ENCODE peak calls at places on chromosomes 4 and X, in nine cellular contexts. One of them, this sample, is unnamed.

GRCh38 chrX:7262551-7262950 is 114.6 kb upstream of the PUDP start:
- DNase-seq in IMR-90: no peak
- DNase-seq in BE2C: no peak
- DNase-seq in psoas muscle: no peak
- DNase-seq in pancreas: no peak
- DNase-seq in Panc1: no peak
- DNase-seq in testis: no peak
- DNase-seq in right atrium auricular region: no peak
- DNase-seq in ascending aorta: no peak
- DNase-seq in this sample: no peak

GRCh38 chr4:37873383-37873782 is 17.5 kb upstream of the TBC1D1 start:
- DNase-seq in IMR-90: peak; percentile 75
- DNase-seq in ascending aorta: no peak
- DNase-seq in Panc1: peak; percentile 4
- DNase-seq in testis: no peak
- DNase-seq in BE2C: no peak
- DNase-seq in right atrium auricular region: no peak
- DNase-seq in psoas muscle: no peak
- DNase-seq in pancreas: no peak
- DNase-seq in this sample: peak; percentile 52

GRCh38 chrX:120477453-120477852 is 8.4 kb upstream of the LAMP2 start:
- DNase-seq in ascending aorta: no peak
- DNase-seq in right atrium auricular region: no peak
- DNase-seq in IMR-90: no peak
- DNase-seq in BE2C: no peak
- DNase-seq in psoas muscle: no peak
- DNase-seq in pancreas: no peak
- DNase-seq in testis: no peak
- DNase-seq in Panc1: no peak
- DNase-seq in this sample: no peak

GRCh38 chr4:184343400-184344177 is 125.9 kb upstream of the ENPP6 start:
- DNase-seq in pancreas: peak; percentile 67
- DNase-seq in right atrium auricular region: peak; percentile 80
- DNase-seq in IMR-90: peak; percentile 75
- DNase-seq in BE2C: peak; percentile 83
- DNase-seq in psoas muscle: peak; percentile 62
- DNase-seq in ascending aorta: peak; percentile 85
- DNase-seq in testis: peak; percentile 85
- DNase-seq in Panc1: peak; percentile 48
- DNase-seq in this sample: peak; percentile 68

GRCh38 chrX:10217218-10217617 is 60.4 kb downstream of the CLCN4 start:
- DNase-seq in ascending aorta: no peak
- DNase-seq in right atrium auricular region: no peak
- DNase-seq in IMR-90: no peak
- DNase-seq in testis: no peak
- DNase-seq in Panc1: no peak
- DNase-seq in BE2C: no peak
- DNase-seq in pancreas: no peak
- DNase-seq in psoas muscle: no peak
- DNase-seq in this sample: no peak

GRCh38 chr4:143559757-143560147 is 46.2 kb downstream of the SMARCA5 start:
- DNase-seq in right atrium auricular region: no peak
- DNase-seq in IMR-90: no peak
- DNase-seq in BE2C: peak; percentile 33
- DNase-seq in psoas muscle: no peak
- DNase-seq in Panc1: no peak
- DNase-seq in testis: no peak
- DNase-seq in ascending aorta: no peak
- DNase-seq in pancreas: no peak
- DNase-seq in this sample: no peak

GRCh38 chr4:155696226-155696625 is 29.6 kb downstream of the GUCY1A1 start:
- DNase-seq in psoas muscle: no peak
- DNase-seq in IMR-90: no peak
- DNase-seq in Panc1: no peak
- DNase-seq in BE2C: no peak
- DNase-seq in ascending aorta: no peak
- DNase-seq in testis: no peak
- DNase-seq in right atrium auricular region: no peak
- DNase-seq in pancreas: no peak
- DNase-seq in this sample: no peak

GRCh38 chr4:113060853-113061252 is 11.4 kb downstream of the ANK2 start:
- DNase-seq in testis: no peak
- DNase-seq in ascending aorta: no peak
- DNase-seq in IMR-90: no peak
- DNase-seq in pancreas: no peak
- DNase-seq in Panc1: no peak
- DNase-seq in BE2C: no peak
- DNase-seq in psoas muscle: no peak
- DNase-seq in right atrium auricular region: no peak
- DNase-seq in this sample: no peak

GRCh38 chr4:77734928-77735327 is 84.2 kb downstream of the CNOT6L start:
- DNase-seq in pancreas: no peak
- DNase-seq in ascending aorta: no peak
- DNase-seq in right atrium auricular region: no peak
- DNase-seq in testis: no peak
- DNase-seq in IMR-90: peak; percentile 79
- DNase-seq in Panc1: peak; percentile 4
- DNase-seq in psoas muscle: no peak
- DNase-seq in BE2C: no peak
- DNase-seq in this sample: peak; percentile 32

GRCh38 chr4:3040447-3041191 is 33.7 kb downstream of the HTT-AS start:
- DNase-seq in IMR-90: no peak
- DNase-seq in pancreas: no peak
- DNase-seq in ascending aorta: peak; percentile 58
- DNase-seq in right atrium auricular region: no peak
- DNase-seq in psoas muscle: no peak
- DNase-seq in BE2C: no peak
- DNase-seq in Panc1: no peak
- DNase-seq in testis: no peak
- DNase-seq in this sample: no peak

GRCh38 chr4:2570551-2571222 is 34.2 kb downstream of the FAM193A start:
- DNase-seq in pancreas: no peak
- DNase-seq in Panc1: no peak
- DNase-seq in BE2C: no peak
- DNase-seq in IMR-90: no peak
- DNase-seq in ascending aorta: no peak
- DNase-seq in testis: no peak
- DNase-seq in psoas muscle: no peak
- DNase-seq in right atrium auricular region: no peak
- DNase-seq in this sample: no peak

GRCh38 chr4:76781698-76782595 is 116.0 kb downstream of the SOWAHB start:
- DNase-seq in psoas muscle: no peak
- DNase-seq in right atrium auricular region: no peak
- DNase-seq in ascending aorta: no peak
- DNase-seq in IMR-90: peak; percentile 98
- DNase-seq in Panc1: no peak
- DNase-seq in BE2C: no peak
- DNase-seq in testis: no peak
- DNase-seq in pancreas: no peak
- DNase-seq in this sample: peak; percentile 98

GRCh38 chrX:69195810-69196209 is 30.6 kb upstream of the PJA1 start:
- DNase-seq in ascending aorta: no peak
- DNase-seq in Panc1: no peak
- DNase-seq in testis: no peak
- DNase-seq in right atrium auricular region: no peak
- DNase-seq in IMR-90: no peak
- DNase-seq in pancreas: no peak
- DNase-seq in psoas muscle: no peak
- DNase-seq in BE2C: no peak
- DNase-seq in this sample: no peak
- H3K27me3 ChIP-seq in ascending aorta: no peaks in the 10 kb centered on the region
- H3K27me3 ChIP-seq in Panc1: no peaks in the 10 kb centered on the region
- H3K27me3 ChIP-seq in testis: no peaks in the 10 kb centered on the region
- H3K27me3 ChIP-seq in right atrium auricular region: no peaks in the 10 kb centered on the region
- H3K27me3 ChIP-seq in IMR-90: peaks cover 52% of the 10 kb centered on the region
- H3K27me3 ChIP-seq in pancreas: peaks cover 7% of the 10 kb centered on the region
- H3K27me3 ChIP-seq in psoas muscle: peaks cover 12% of the 10 kb centered on the region
- H3K27me3 ChIP-seq in BE2C: no peaks in the 10 kb centered on the region
- H3K27me3 ChIP-seq in this sample: no peaks in the 10 kb centered on the region

GRCh38 chr4:8580321-8581093 is at the start of gene GPR78:
- DNase-seq in ascending aorta: no peak
- DNase-seq in testis: peak; percentile 51
- DNase-seq in pancreas: peak; percentile 60
- DNase-seq in BE2C: peak; percentile 85
- DNase-seq in Panc1: no peak
- DNase-seq in IMR-90: peak; percentile 49
- DNase-seq in right atrium auricular region: no peak
- DNase-seq in psoas muscle: peak; percentile 60
- DNase-seq in this sample: no peak

GRCh38 chr4:8578717-8579116 is 1.5 kb upstream of the GPR78 start:
- DNase-seq in pancreas: no peak
- DNase-seq in testis: no peak
- DNase-seq in right atrium auricular region: no peak
- DNase-seq in Panc1: no peak
- DNase-seq in IMR-90: no peak
- DNase-seq in psoas muscle: no peak
- DNase-seq in ascending aorta: no peak
- DNase-seq in BE2C: no peak
- DNase-seq in this sample: no peak

GRCh38 chr4:8581094-8581861 is 1.1 kb downstream of the GPR78 start:
- DNase-seq in psoas muscle: no peak
- DNase-seq in testis: no peak
- DNase-seq in right atrium auricular region: no peak
- DNase-seq in pancreas: no peak
- DNase-seq in IMR-90: no peak
- DNase-seq in BE2C: no peak
- DNase-seq in Panc1: no peak
- DNase-seq in ascending aorta: no peak
- DNase-seq in this sample: no peak

GRCh38 chr4:8577972-8578371 is 2.2 kb upstream of the GPR78 start:
- DNase-seq in pancreas: no peak
- DNase-seq in IMR-90: no peak
- DNase-seq in Panc1: no peak
- DNase-seq in ascending aorta: no peak
- DNase-seq in testis: no peak
- DNase-seq in psoas muscle: no peak
- DNase-seq in BE2C: no peak
- DNase-seq in right atrium auricular region: no peak
- DNase-seq in this sample: no peak

DNA sequence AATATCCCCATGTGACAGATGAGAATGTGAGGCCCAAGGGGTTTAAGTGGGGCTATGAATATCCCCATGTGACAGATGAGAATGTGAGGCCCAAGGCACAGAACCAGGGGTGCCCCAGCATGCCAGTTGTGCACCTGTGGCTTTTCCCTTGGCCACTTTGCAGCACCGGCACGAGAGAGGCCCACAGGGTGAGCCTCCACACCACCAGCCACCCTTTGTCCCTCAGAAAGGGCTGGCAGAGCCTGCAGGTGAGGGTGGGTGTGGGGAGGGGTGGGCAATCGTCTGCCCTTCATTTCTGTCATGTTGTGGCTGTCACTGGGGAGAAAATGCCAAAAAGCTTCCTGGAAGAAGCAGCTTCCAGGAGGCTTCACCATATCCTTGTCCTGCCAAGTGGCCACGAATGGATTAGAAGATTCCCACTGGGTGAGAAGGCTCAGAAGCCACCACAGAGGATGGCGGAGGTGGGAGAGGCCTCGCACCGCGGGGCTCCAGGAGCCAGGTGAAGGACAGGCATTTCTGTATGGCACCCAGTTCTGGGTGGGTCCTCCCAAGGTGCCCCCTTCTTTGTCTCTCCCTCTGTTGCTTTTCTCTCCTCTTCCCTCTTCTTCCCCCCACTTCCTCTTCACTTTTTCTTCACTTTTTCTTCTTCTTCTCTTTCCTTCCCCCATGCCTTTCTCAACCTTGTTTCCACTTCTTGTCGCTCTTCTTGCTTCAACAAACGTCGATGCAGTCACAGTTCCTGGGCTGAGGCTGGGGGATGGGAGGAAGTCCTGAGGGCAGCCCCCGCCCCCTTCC is 469 bp upstream of the GPR78 start:
- DNase-seq in psoas muscle: no peak
- DNase-seq in right atrium auricular region: no peak
- DNase-seq in ascending aorta: no peak
- DNase-seq in testis: no peak
- DNase-seq in IMR-90: no peak
- DNase-seq in pancreas: no peak
- DNase-seq in BE2C: no peak
- DNase-seq in Panc1: no peak
- DNase-seq in this sample: no peak
- H3K27me3 ChIP-seq in psoas muscle: peaks cover 71% of the 10 kb centered on the region
- H3K27me3 ChIP-seq in right atrium auricular region: peaks cover 5% of the 10 kb centered on the region
- H3K27me3 ChIP-seq in ascending aorta: peaks cover 3% of the 10 kb centered on the region
- H3K27me3 ChIP-seq in testis: no peaks in the 10 kb centered on the region
- H3K27me3 ChIP-seq in IMR-90: peaks cover 67% of the 10 kb centered on the region
- H3K27me3 ChIP-seq in pancreas: peaks cover 15% of the 10 kb centered on the region
- H3K27me3 ChIP-seq in BE2C: peaks cover 20% of the 10 kb centered on the region
- H3K27me3 ChIP-seq in Panc1: no peaks in the 10 kb centered on the region
- H3K27me3 ChIP-seq in this sample: peaks cover 24% of the 10 kb centered on the region

GRCh38 chr4:5895287-5895686 is 2.4 kb upstream of the CRMP1 start:
- DNase-seq in pancreas: no peak
- DNase-seq in Panc1: no peak
- DNase-seq in psoas muscle: no peak
- DNase-seq in IMR-90: peak; percentile 5
- DNase-seq in BE2C: no peak
- DNase-seq in testis: no peak
- DNase-seq in right atrium auricular region: no peak
- DNase-seq in ascending aorta: no peak
- DNase-seq in this sample: no peak

GRCh38 chr4:5893013-5893580 is at the start of gene CRMP1:
- DNase-seq in IMR-90: no peak
- DNase-seq in right atrium auricular region: no peak
- DNase-seq in ascending aorta: no peak
- DNase-seq in Panc1: no peak
- DNase-seq in psoas muscle: no peak
- DNase-seq in BE2C: peak; percentile 91
- DNase-seq in pancreas: no peak
- DNase-seq in testis: peak; percentile 46
- DNase-seq in this sample: no peak

GRCh38 chr4:5893591-5893990 is 705 bp upstream of the CRMP1 start:
- DNase-seq in IMR-90: no peak
- DNase-seq in ascending aorta: no peak
- DNase-seq in pancreas: no peak
- DNase-seq in Panc1: no peak
- DNase-seq in testis: no peak
- DNase-seq in BE2C: no peak
- DNase-seq in right atrium auricular region: no peak
- DNase-seq in psoas muscle: no peak
- DNase-seq in this sample: no peak

GRCh38 chr4:5892321-5893012 is 419 bp downstream of the CRMP1 start:
- DNase-seq in ascending aorta: no peak
- DNase-seq in Panc1: no peak
- DNase-seq in testis: no peak
- DNase-seq in right atrium auricular region: no peak
- DNase-seq in IMR-90: no peak
- DNase-seq in psoas muscle: no peak
- DNase-seq in pancreas: no peak
- DNase-seq in BE2C: peak; percentile 63
- DNase-seq in this sample: no peak

GRCh38 chr4:5894266-5894665 is 1.4 kb upstream of the CRMP1 start:
- DNase-seq in testis: no peak
- DNase-seq in ascending aorta: no peak
- DNase-seq in Panc1: no peak
- DNase-seq in psoas muscle: no peak
- DNase-seq in BE2C: peak; percentile 73
- DNase-seq in IMR-90: no peak
- DNase-seq in right atrium auricular region: no peak
- DNase-seq in pancreas: no peak
- DNase-seq in this sample: no peak
- H3K27me3 ChIP-seq in testis: no peaks in the 10 kb centered on the region
- H3K27me3 ChIP-seq in ascending aorta: peaks cover 16% of the 10 kb centered on the region
- H3K27me3 ChIP-seq in Panc1: peaks cover 11% of the 10 kb centered on the region
- H3K27me3 ChIP-seq in psoas muscle: peaks cover 68% of the 10 kb centered on the region
- H3K27me3 ChIP-seq in BE2C: peaks cover 14% of the 10 kb centered on the region
- H3K27me3 ChIP-seq in IMR-90: peaks cover 66% of the 10 kb centered on the region
- H3K27me3 ChIP-seq in right atrium auricular region: peaks cover 19% of the 10 kb centered on the region
- H3K27me3 ChIP-seq in pancreas: peaks cover 29% of the 10 kb centered on the region
- H3K27me3 ChIP-seq in this sample: peaks cover 62% of the 10 kb centered on the region

GRCh38 chrX:25020391-25021131 is 4.8 kb upstream of the ARX start:
- DNase-seq in right atrium auricular region: no peak
- DNase-seq in pancreas: no peak
- DNase-seq in psoas muscle: no peak
- DNase-seq in ascending aorta: no peak
- DNase-seq in testis: no peak
- DNase-seq in IMR-90: no peak
- DNase-seq in Panc1: no peak
- DNase-seq in BE2C: peak; percentile 56
- DNase-seq in this sample: no peak
- H3K27me3 ChIP-seq in right atrium auricular region: peaks cover 28% of the 10 kb centered on the region
- H3K27me3 ChIP-seq in pancreas: peaks cover 57% of the 10 kb centered on the region
- H3K27me3 ChIP-seq in psoas muscle: peaks cover 81% of the 10 kb centered on the region
- H3K27me3 ChIP-seq in ascending aorta: peaks cover 28% of the 10 kb centered on the region
- H3K27me3 ChIP-seq in testis: no peaks in the 10 kb centered on the region
- H3K27me3 ChIP-seq in IMR-90: peaks cover 82% of the 10 kb centered on the region
- H3K27me3 ChIP-seq in Panc1: peaks cover 13% of the 10 kb centered on the region
- H3K27me3 ChIP-seq in BE2C: peaks cover 93% of the 10 kb centered on the region
- H3K27me3 ChIP-seq in this sample: peaks cover 82% of the 10 kb centered on the region

This sample was measured in foreskin keratinocyte.